ENCODE peak calls at places on chromosomes 7 and 10, in six cellular contexts. One of them, this sample, is unnamed.

GRCh38 chr10:102413053-102413705 is 5.4 kb downstream of the PSD start:
- DNase-seq in AG04450: no peak
- DNase-seq in ascending aorta: no peak
- DNase-seq in HCT116: no peak
- DNase-seq in natural killer cell: no peak
- DNase-seq in kidney epithelial cell: no peak
- DNase-seq in this sample: no peak

GRCh38 chr10:90674927-90675326 is 182.9 kb downstream of the HTR7 start:
- DNase-seq in natural killer cell: no peak
- DNase-seq in HCT116: no peak
- DNase-seq in ascending aorta: no peak
- DNase-seq in AG04450: peak; percentile 45
- DNase-seq in kidney epithelial cell: no peak
- DNase-seq in this sample: no peak

GRCh38 chr10:733086-733485 is 43.6 kb upstream of the DIP2C start:
- DNase-seq in AG04450: no peak
- DNase-seq in natural killer cell: no peak
- DNase-seq in HCT116: no peak
- DNase-seq in ascending aorta: no peak
- DNase-seq in kidney epithelial cell: no peak
- DNase-seq in this sample: no peak

GRCh38 chr7:55255501-55256445 is 109.4 kb upstream of the LANCL2 start:
- DNase-seq in natural killer cell: peak; percentile 52
- DNase-seq in HCT116: peak; percentile 60
- DNase-seq in ascending aorta: no peak
- DNase-seq in AG04450: peak; percentile 32
- DNase-seq in kidney epithelial cell: no peak
- DNase-seq in this sample: peak; percentile 88

GRCh38 chr10:3238115-3238871 is 65.7 kb upstream of the PITRM1 start:
- DNase-seq in kidney epithelial cell: no peak
- DNase-seq in ascending aorta: no peak
- DNase-seq in AG04450: no peak
- DNase-seq in natural killer cell: no peak
- DNase-seq in HCT116: no peak
- DNase-seq in this sample: no peak

GRCh38 chr10:60606343-60607080 is 171.8 kb upstream of the CDK1 start:
- DNase-seq in AG04450: no peak
- DNase-seq in natural killer cell: no peak
- DNase-seq in HCT116: no peak
- DNase-seq in kidney epithelial cell: no peak
- DNase-seq in ascending aorta: no peak
- DNase-seq in this sample: no peak

GRCh38 chr10:5975641-5976473 is 1.5 kb downstream of the IL15RA start:
- DNase-seq in AG04450: no peak
- DNase-seq in ascending aorta: no peak
- DNase-seq in kidney epithelial cell: no peak
- DNase-seq in HCT116: no peak
- DNase-seq in natural killer cell: peak; percentile 55
- DNase-seq in this sample: peak; percentile 44

GRCh38 chr7:22488643-22489462 is 11.1 kb downstream of the STEAP1B start:
- DNase-seq in kidney epithelial cell: peak; percentile 16
- DNase-seq in HCT116: peak; percentile 54
- DNase-seq in ascending aorta: no peak
- DNase-seq in natural killer cell: peak; percentile 53
- DNase-seq in AG04450: peak; percentile 45
- DNase-seq in this sample: peak; percentile 81

GRCh38 chr7:43864126-43864525 is 5.2 kb downstream of the MRPS24 start:
- DNase-seq in HCT116: no peak
- DNase-seq in AG04450: no peak
- DNase-seq in natural killer cell: no peak
- DNase-seq in kidney epithelial cell: no peak
- DNase-seq in ascending aorta: no peak
- DNase-seq in this sample: no peak

GRCh38 chr7:49775065-49775948 is 1.9 kb downstream of the VWC2 start:
- DNase-seq in AG04450: no peak
- DNase-seq in kidney epithelial cell: no peak
- DNase-seq in HCT116: no peak
- DNase-seq in ascending aorta: no peak
- DNase-seq in natural killer cell: no peak
- DNase-seq in this sample: no peak

GRCh38 chr10:11035318-11035920 is 17.7 kb downstream of the CELF2 start:
- DNase-seq in AG04450: peak; percentile 27
- DNase-seq in kidney epithelial cell: peak; percentile 56
- DNase-seq in natural killer cell: no peak
- DNase-seq in HCT116: no peak
- DNase-seq in ascending aorta: no peak
- DNase-seq in this sample: no peak

GRCh38 chr7:126996659-126997058 is 256.1 kb downstream of the GRM8 start:
- DNase-seq in AG04450: no peak
- DNase-seq in ascending aorta: no peak
- DNase-seq in kidney epithelial cell: no peak
- DNase-seq in HCT116: no peak
- DNase-seq in natural killer cell: no peak
- DNase-seq in this sample: no peak

GRCh38 chr10:131514454-131514853 is 202.9 kb upstream of the TCERG1L start:
- DNase-seq in ascending aorta: no peak
- DNase-seq in natural killer cell: no peak
- DNase-seq in AG04450: no peak
- DNase-seq in kidney epithelial cell: peak; percentile 42
- DNase-seq in HCT116: no peak
- DNase-seq in this sample: peak; percentile 7

GRCh38 chr10:69413221-69413865 is 3.4 kb downstream of the TACR2 start:
- DNase-seq in natural killer cell: peak; percentile 21
- DNase-seq in kidney epithelial cell: no peak
- DNase-seq in AG04450: no peak
- DNase-seq in HCT116: peak; percentile 34
- DNase-seq in ascending aorta: no peak
- DNase-seq in this sample: peak; percentile 73

GRCh38 chr7:6200971-6201370 is 71.5 kb downstream of the CYTH3 start:
- DNase-seq in natural killer cell: no peak
- DNase-seq in AG04450: no peak
- DNase-seq in HCT116: no peak
- DNase-seq in kidney epithelial cell: no peak
- DNase-seq in ascending aorta: no peak
- DNase-seq in this sample: no peak

GRCh38 chr10:49615721-49616120 is 1.9 kb downstream of the CHAT start:
- DNase-seq in kidney epithelial cell: no peak
- DNase-seq in natural killer cell: no peak
- DNase-seq in AG04450: no peak
- DNase-seq in ascending aorta: no peak
- DNase-seq in HCT116: no peak
- DNase-seq in this sample: no peak

GRCh38 chr7:66267249-66267648 is 62.1 kb downstream of the TPST1 start:
- DNase-seq in HCT116: no peak
- DNase-seq in AG04450: peak; percentile 70
- DNase-seq in ascending aorta: no peak
- DNase-seq in kidney epithelial cell: peak; percentile 66
- DNase-seq in natural killer cell: no peak
- DNase-seq in this sample: peak; percentile 62

GRCh38 chr7:91247497-91247896 is 16.7 kb upstream of the FZD1 start:
- DNase-seq in AG04450: no peak
- DNase-seq in ascending aorta: no peak
- DNase-seq in natural killer cell: no peak
- DNase-seq in HCT116: no peak
- DNase-seq in kidney epithelial cell: no peak
- DNase-seq in this sample: no peak

GRCh38 chr10:70809726-70810125 is 6.0 kb upstream of the SGPL1 start:
- DNase-seq in natural killer cell: no peak
- DNase-seq in AG04450: no peak
- DNase-seq in ascending aorta: no peak
- DNase-seq in kidney epithelial cell: no peak
- DNase-seq in HCT116: no peak
- DNase-seq in this sample: no peak

GRCh38 chr7:2903686-2904162 is 59.6 kb upstream of the GNA12 start:
- DNase-seq in natural killer cell: no peak
- DNase-seq in AG04450: no peak
- DNase-seq in HCT116: no peak
- DNase-seq in kidney epithelial cell: no peak
- DNase-seq in ascending aorta: no peak
- DNase-seq in this sample: no peak

GRCh38 chr10:11237571-11237970 is 219.9 kb downstream of the CELF2 start:
- DNase-seq in natural killer cell: peak; percentile 63
- DNase-seq in HCT116: no peak
- DNase-seq in kidney epithelial cell: no peak
- DNase-seq in AG04450: no peak
- DNase-seq in ascending aorta: no peak
- DNase-seq in this sample: no peak

GRCh38 chr7:70053970-70054369 is 455.7 kb downstream of the AUTS2 start:
- DNase-seq in natural killer cell: no peak
- DNase-seq in ascending aorta: no peak
- DNase-seq in AG04450: no peak
- DNase-seq in HCT116: no peak
- DNase-seq in kidney epithelial cell: no peak
- DNase-seq in this sample: no peak

GRCh38 chr10:4082851-4083250 is 297.8 kb upstream of the KLF6 start:
- DNase-seq in natural killer cell: no peak
- DNase-seq in HCT116: no peak
- DNase-seq in ascending aorta: no peak
- DNase-seq in AG04450: no peak
- DNase-seq in kidney epithelial cell: no peak
- DNase-seq in this sample: no peak

GRCh38 chr7:81725003-81725402 is 44.8 kb downstream of the HGF start:
- DNase-seq in kidney epithelial cell: no peak
- DNase-seq in AG04450: peak; percentile 21
- DNase-seq in ascending aorta: no peak
- DNase-seq in natural killer cell: no peak
- DNase-seq in HCT116: no peak
- DNase-seq in this sample: no peak

DNA sequence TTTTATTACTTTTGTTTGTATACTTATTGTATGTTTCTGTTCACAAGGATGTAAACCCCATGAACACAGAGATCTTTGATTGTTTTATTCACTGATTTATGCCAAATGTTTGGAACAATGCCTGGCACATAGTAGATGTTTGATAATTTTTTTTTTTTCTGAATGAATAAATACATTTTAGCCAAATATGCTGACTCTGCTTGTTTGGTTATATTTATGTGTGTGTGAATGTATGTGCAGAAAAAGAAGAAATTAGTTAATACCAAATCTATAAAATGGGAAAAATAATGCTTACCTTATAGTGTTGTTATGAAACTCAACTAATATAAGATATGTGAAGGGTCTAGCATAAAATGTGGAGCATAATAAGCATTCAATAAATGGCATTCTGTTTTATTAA is 203.9 kb downstream of the MDFIC start:
- DNase-seq in kidney epithelial cell: no peak
- DNase-seq in natural killer cell: no peak
- DNase-seq in ascending aorta: no peak
- DNase-seq in HCT116: no peak
- DNase-seq in AG04450: no peak
- DNase-seq in this sample: no peak
- TF ChIP-seq CTCF in kidney epithelial cell: no peak
- TF ChIP-seq CTCF in natural killer cell: no peak
- TF ChIP-seq CTCF in ascending aorta: no peak
- TF ChIP-seq CTCF in HCT116: no peak
- TF ChIP-seq CTCF in AG04450: no peak
- TF ChIP-seq CTCF in this sample: no peak

GRCh38 chr10:89555688-89556445 is 20.5 kb upstream of the SLC16A12 start:
- DNase-seq in HCT116: no peak
- DNase-seq in kidney epithelial cell: no peak
- DNase-seq in ascending aorta: no peak
- DNase-seq in natural killer cell: no peak
- DNase-seq in AG04450: no peak
- DNase-seq in this sample: peak; percentile 41
- TF ChIP-seq CTCF in HCT116: peak; percentile 33
- TF ChIP-seq CTCF in kidney epithelial cell: peak; percentile 17
- TF ChIP-seq CTCF in ascending aorta: no peak
- TF ChIP-seq CTCF in natural killer cell: no peak
- TF ChIP-seq CTCF in AG04450: peak; percentile 16
- TF ChIP-seq CTCF in this sample: peak; percentile 29

GRCh38 chr10:42755028-42755451 is 27.6 kb upstream of the BMS1 start:
- DNase-seq in ascending aorta: no peak
- DNase-seq in HCT116: no peak
- DNase-seq in kidney epithelial cell: no peak
- DNase-seq in natural killer cell: no peak
- DNase-seq in AG04450: no peak
- DNase-seq in this sample: peak; percentile 26

GRCh38 chr10:42754155-42755027 is 28.2 kb upstream of the BMS1 start:
- DNase-seq in AG04450: no peak
- DNase-seq in HCT116: no peak
- DNase-seq in ascending aorta: no peak
- DNase-seq in natural killer cell: no peak
- DNase-seq in kidney epithelial cell: no peak
- DNase-seq in this sample: peak; percentile 64

GRCh38 chr10:42755591-42756093 is 27.0 kb upstream of the BMS1 start:
- DNase-seq in HCT116: no peak
- DNase-seq in kidney epithelial cell: no peak
- DNase-seq in natural killer cell: no peak
- DNase-seq in ascending aorta: no peak
- DNase-seq in AG04450: no peak
- DNase-seq in this sample: no peak

GRCh38 chr10:42753507-42754154 is 29.0 kb upstream of the BMS1 start:
- DNase-seq in AG04450: no peak
- DNase-seq in kidney epithelial cell: no peak
- DNase-seq in HCT116: no peak
- DNase-seq in ascending aorta: no peak
- DNase-seq in natural killer cell: no peak
- DNase-seq in this sample: no peak

DNA sequence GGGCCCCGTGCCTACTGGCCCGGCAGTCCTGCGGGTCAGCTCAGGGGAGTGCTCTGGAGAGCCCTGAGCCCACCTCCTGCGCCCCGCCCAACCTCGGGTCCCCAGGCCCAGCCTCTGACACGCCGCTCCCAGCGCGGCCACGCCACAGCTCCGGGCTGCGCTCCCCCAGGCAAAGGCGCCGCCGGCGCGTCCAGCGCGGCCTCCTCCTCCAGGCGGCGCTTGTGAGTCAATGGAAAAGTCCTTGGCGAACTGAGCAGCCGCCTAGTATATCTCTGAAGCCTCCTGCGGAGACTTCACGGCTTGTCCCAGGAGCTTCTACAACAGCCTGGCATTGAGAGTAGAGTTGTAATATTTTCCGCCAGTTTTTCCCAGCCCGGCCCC is 29.5 kb upstream of the BMS1 start:
- DNase-seq in HCT116: peak; percentile 72
- DNase-seq in AG04450: peak; percentile 16
- DNase-seq in natural killer cell: peak; percentile 50
- DNase-seq in kidney epithelial cell: peak; percentile 7
- DNase-seq in ascending aorta: no peak
- DNase-seq in this sample: peak; percentile 81
- TF ChIP-seq CTCF in HCT116: peak; percentile 77
- TF ChIP-seq CTCF in AG04450: peak; percentile 82
- TF ChIP-seq CTCF in natural killer cell: peak; percentile 64
- TF ChIP-seq CTCF in kidney epithelial cell: peak; percentile 80
- TF ChIP-seq CTCF in ascending aorta: peak; percentile 93
- TF ChIP-seq CTCF in this sample: peak; percentile 74

DNA sequence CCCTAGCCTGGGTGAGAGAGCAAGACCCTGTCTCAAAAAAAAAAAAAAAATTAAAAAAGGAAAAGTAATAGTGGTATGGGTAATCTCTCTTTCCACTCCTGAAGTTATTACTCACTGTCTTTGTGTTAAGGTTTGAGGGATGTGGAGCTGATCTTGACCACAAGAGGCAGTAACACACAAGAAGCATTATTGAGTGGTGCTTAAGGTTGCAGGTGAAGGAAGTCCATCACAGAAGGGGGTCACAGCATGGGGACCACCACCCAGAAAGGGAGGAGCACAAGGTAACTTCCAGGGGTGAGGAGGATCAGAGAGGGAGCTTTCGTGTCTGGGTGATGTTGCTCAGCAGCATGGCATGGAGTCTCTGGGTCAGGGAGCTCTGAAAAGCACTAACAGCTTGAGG is 100.2 kb upstream of the DNAJC1 start:
- DNase-seq in ascending aorta: no peak
- DNase-seq in kidney epithelial cell: no peak
- DNase-seq in HCT116: peak; percentile 8
- DNase-seq in AG04450: no peak
- DNase-seq in natural killer cell: no peak
- DNase-seq in this sample: no peak
- TF ChIP-seq CTCF in ascending aorta: no peak
- TF ChIP-seq CTCF in kidney epithelial cell: peak; percentile 39
- TF ChIP-seq CTCF in HCT116: peak; percentile 64
- TF ChIP-seq CTCF in AG04450: peak; percentile 15
- TF ChIP-seq CTCF in natural killer cell: no peak
- TF ChIP-seq CTCF in this sample: no peak